ENCODE peak calls at places on chromosomes 16 and 17, in ten cellular contexts. One of them, this sample, is unnamed.

GRCh38 chr16:51326131-51326856 is 175.2 kb upstream of the SALL1 start:
- DNase-seq in prostate gland: no peak
- DNase-seq in HCT116: no peak
- DNase-seq in spleen: no peak
- DNase-seq in GM12878: no peak
- DNase-seq in HepG2: no peak
- DNase-seq in sigmoid colon: no peak
- DNase-seq in transverse colon: no peak
- DNase-seq in H1: no peak
- DNase-seq in SK-N-SH: no peak
- DNase-seq in this sample: no peak

GRCh38 chr17:57986841-57987581 is 1.0 kb downstream of the VEZF1 start:
- DNase-seq in prostate gland: peak; percentile 37
- DNase-seq in HCT116: no peak
- DNase-seq in spleen: peak; percentile 87
- DNase-seq in GM12878: no peak
- DNase-seq in HepG2: peak; percentile 89
- DNase-seq in sigmoid colon: peak; percentile 84
- DNase-seq in transverse colon: peak; percentile 46
- DNase-seq in H1: no peak
- DNase-seq in SK-N-SH: no peak
- DNase-seq in this sample: peak; percentile 88

GRCh38 chr16:49366669-49367068 is 6.9 kb upstream of the C16orf78 start:
- DNase-seq in prostate gland: no peak
- DNase-seq in HCT116: no peak
- DNase-seq in spleen: no peak
- DNase-seq in GM12878: peak; percentile 56
- DNase-seq in HepG2: no peak
- DNase-seq in sigmoid colon: no peak
- DNase-seq in transverse colon: no peak
- DNase-seq in H1: no peak
- DNase-seq in SK-N-SH: no peak
- DNase-seq in this sample: no peak

GRCh38 chr17:66965801-66966528 is 1.5 kb downstream of the CACNG4 start:
- DNase-seq in prostate gland: no peak
- DNase-seq in HCT116: no peak
- DNase-seq in spleen: no peak
- DNase-seq in GM12878: no peak
- DNase-seq in HepG2: no peak
- DNase-seq in sigmoid colon: no peak
- DNase-seq in transverse colon: no peak
- DNase-seq in H1: no peak
- DNase-seq in SK-N-SH: no peak
- DNase-seq in this sample: no peak

GRCh38 chr17:17743391-17744112 is 62.3 kb downstream of the RAI1 start:
- DNase-seq in prostate gland: no peak
- DNase-seq in HCT116: no peak
- DNase-seq in spleen: no peak
- DNase-seq in GM12878: no peak
- DNase-seq in HepG2: no peak
- DNase-seq in sigmoid colon: no peak
- DNase-seq in transverse colon: no peak
- DNase-seq in H1: no peak
- DNase-seq in SK-N-SH: peak; percentile 54
- DNase-seq in this sample: no peak

GRCh38 chr16:66003196-66003595 is 363.3 kb upstream of the CDH5 start:
- DNase-seq in prostate gland: no peak
- DNase-seq in HCT116: no peak
- DNase-seq in spleen: no peak
- DNase-seq in GM12878: no peak
- DNase-seq in HepG2: no peak
- DNase-seq in sigmoid colon: no peak
- DNase-seq in transverse colon: no peak
- DNase-seq in H1: no peak
- DNase-seq in SK-N-SH: no peak
- DNase-seq in this sample: no peak

GRCh38 chr16:26550111-26550610 is 516.6 kb upstream of the C16orf82 start:
- DNase-seq in prostate gland: no peak
- DNase-seq in HCT116: no peak
- DNase-seq in spleen: no peak
- DNase-seq in GM12878: no peak
- DNase-seq in HepG2: no peak
- DNase-seq in sigmoid colon: no peak
- DNase-seq in transverse colon: no peak
- DNase-seq in H1: no peak
- DNase-seq in SK-N-SH: no peak
- DNase-seq in this sample: no peak

GRCh38 chr16:73065617-73066313 is 17.8 kb upstream of the ZFHX3 start:
- DNase-seq in prostate gland: no peak
- DNase-seq in HCT116: no peak
- DNase-seq in spleen: no peak
- DNase-seq in GM12878: no peak
- DNase-seq in HepG2: no peak
- DNase-seq in sigmoid colon: peak; percentile 79
- DNase-seq in transverse colon: peak; percentile 39
- DNase-seq in H1: no peak
- DNase-seq in SK-N-SH: no peak
- DNase-seq in this sample: no peak

GRCh38 chr16:80084163-80084562 is 456.6 kb upstream of the DYNLRB2 start:
- DNase-seq in prostate gland: no peak
- DNase-seq in HCT116: no peak
- DNase-seq in spleen: no peak
- DNase-seq in GM12878: no peak
- DNase-seq in HepG2: no peak
- DNase-seq in sigmoid colon: no peak
- DNase-seq in transverse colon: no peak
- DNase-seq in H1: no peak
- DNase-seq in SK-N-SH: no peak
- DNase-seq in this sample: no peak

GRCh38 chr17:65278050-65278819 is 141.1 kb downstream of the RGS9 start:
- DNase-seq in prostate gland: peak; percentile 44
- DNase-seq in HCT116: peak; percentile 57
- DNase-seq in spleen: no peak
- DNase-seq in GM12878: no peak
- DNase-seq in HepG2: peak; percentile 70
- DNase-seq in sigmoid colon: no peak
- DNase-seq in transverse colon: peak; percentile 72
- DNase-seq in H1: no peak
- DNase-seq in SK-N-SH: peak; percentile 89
- DNase-seq in this sample: peak; percentile 58

GRCh38 chr17:3594976-3595375 is 14.2 kb downstream of the TRPV1 start:
- DNase-seq in prostate gland: no peak
- DNase-seq in HCT116: no peak
- DNase-seq in spleen: no peak
- DNase-seq in GM12878: no peak
- DNase-seq in HepG2: no peak
- DNase-seq in sigmoid colon: no peak
- DNase-seq in transverse colon: no peak
- DNase-seq in H1: no peak
- DNase-seq in SK-N-SH: no peak
- DNase-seq in this sample: no peak

GRCh38 chr16:85613609-85614337 is 651 bp downstream of the GSE1 start:
- DNase-seq in prostate gland: peak; percentile 42
- DNase-seq in HCT116: no peak
- DNase-seq in spleen: peak; percentile 87
- DNase-seq in GM12878: no peak
- DNase-seq in HepG2: peak; percentile 46
- DNase-seq in sigmoid colon: peak; percentile 86
- DNase-seq in transverse colon: peak; percentile 66
- DNase-seq in H1: no peak
- DNase-seq in SK-N-SH: peak; percentile 87
- DNase-seq in this sample: no peak

GRCh38 chr17:45253879-45254278 is 8.0 kb downstream of the SPATA32 start:
- DNase-seq in prostate gland: no peak
- DNase-seq in HCT116: no peak
- DNase-seq in spleen: no peak
- DNase-seq in GM12878: no peak
- DNase-seq in HepG2: no peak
- DNase-seq in sigmoid colon: no peak
- DNase-seq in transverse colon: no peak
- DNase-seq in H1: no peak
- DNase-seq in SK-N-SH: no peak
- DNase-seq in this sample: no peak

GRCh38 chr17:49519781-49520180 is 24.7 kb downstream of the NGFR start:
- DNase-seq in prostate gland: no peak
- DNase-seq in HCT116: no peak
- DNase-seq in spleen: no peak
- DNase-seq in GM12878: no peak
- DNase-seq in HepG2: no peak
- DNase-seq in sigmoid colon: no peak
- DNase-seq in transverse colon: no peak
- DNase-seq in H1: no peak
- DNase-seq in SK-N-SH: peak; percentile 88
- DNase-seq in this sample: no peak

GRCh38 chr17:45648642-45649041 is 135.5 kb upstream of the CRHR1 start:
- DNase-seq in prostate gland: no peak
- DNase-seq in HCT116: no peak
- DNase-seq in spleen: no peak
- DNase-seq in GM12878: no peak
- DNase-seq in HepG2: no peak
- DNase-seq in sigmoid colon: no peak
- DNase-seq in transverse colon: no peak
- DNase-seq in H1: no peak
- DNase-seq in SK-N-SH: peak; percentile 26
- DNase-seq in this sample: no peak

GRCh38 chr17:6701719-6702118 is 11.4 kb downstream of the SLC13A5 start:
- DNase-seq in prostate gland: no peak
- DNase-seq in HCT116: peak; percentile 33
- DNase-seq in spleen: no peak
- DNase-seq in GM12878: no peak
- DNase-seq in HepG2: peak; percentile 61
- DNase-seq in sigmoid colon: peak; percentile 43
- DNase-seq in transverse colon: no peak
- DNase-seq in H1: peak; percentile 21
- DNase-seq in SK-N-SH: peak; percentile 73
- DNase-seq in this sample: peak; percentile 10

GRCh38 chr17:19568016-19568350 is 34.3 kb downstream of the SLC47A1 start:
- DNase-seq in prostate gland: no peak
- DNase-seq in HCT116: no peak
- DNase-seq in spleen: no peak
- DNase-seq in GM12878: no peak
- DNase-seq in HepG2: no peak
- DNase-seq in sigmoid colon: no peak
- DNase-seq in transverse colon: no peak
- DNase-seq in H1: no peak
- DNase-seq in SK-N-SH: no peak
- DNase-seq in this sample: no peak

GRCh38 chr16:81491522-81492188 is 47.0 kb downstream of the CMIP start:
- DNase-seq in prostate gland: no peak
- DNase-seq in HCT116: no peak
- DNase-seq in spleen: no peak
- DNase-seq in GM12878: no peak
- DNase-seq in HepG2: no peak
- DNase-seq in sigmoid colon: no peak
- DNase-seq in transverse colon: no peak
- DNase-seq in H1: no peak
- DNase-seq in SK-N-SH: no peak
- DNase-seq in this sample: peak; percentile 53
- H3K4me1 ChIP-seq in prostate gland: peaks cover 8% of the 10 kb centered on the region
- H3K4me1 ChIP-seq in HCT116: peaks cover 78% of the 10 kb centered on the region
- H3K4me1 ChIP-seq in spleen: peaks cover 100% of the 10 kb centered on the region
- H3K4me1 ChIP-seq in GM12878: peaks cover 9% of the 10 kb centered on the region
- H3K4me1 ChIP-seq in HepG2: peaks cover 47% of the 10 kb centered on the region
- H3K4me1 ChIP-seq in sigmoid colon: peaks cover 14% of the 10 kb centered on the region
- H3K4me1 ChIP-seq in transverse colon: no peaks in the 10 kb centered on the region
- H3K4me1 ChIP-seq in H1: no peaks in the 10 kb centered on the region
- H3K4me1 ChIP-seq in SK-N-SH: peaks cover 9% of the 10 kb centered on the region
- H3K4me1 ChIP-seq in this sample: peaks cover 64% of the 10 kb centered on the region

GRCh38 chr16:1918312-1918889 is at the start of gene HS3ST6:
- DNase-seq in prostate gland: no peak
- DNase-seq in HCT116: no peak
- DNase-seq in spleen: no peak
- DNase-seq in GM12878: no peak
- DNase-seq in HepG2: no peak
- DNase-seq in sigmoid colon: no peak
- DNase-seq in transverse colon: no peak
- DNase-seq in H1: no peak
- DNase-seq in SK-N-SH: peak; percentile 88
- DNase-seq in this sample: no peak
- H3K4me3 ChIP-seq in prostate gland: no peak within 1 kb of the TSS
- H3K4me3 ChIP-seq in HCT116: no peak within 1 kb of the TSS
- H3K4me3 ChIP-seq in spleen: peak within 1 kb of the TSS; percentile 7
- H3K4me3 ChIP-seq in GM12878: no peak within 1 kb of the TSS
- H3K4me3 ChIP-seq in HepG2: no peak within 1 kb of the TSS
- H3K4me3 ChIP-seq in sigmoid colon: no peak within 1 kb of the TSS
- H3K4me3 ChIP-seq in transverse colon: no peak within 1 kb of the TSS
- H3K4me3 ChIP-seq in H1: peak within 1 kb of the TSS; percentile 34
- H3K4me3 ChIP-seq in SK-N-SH: peak within 1 kb of the TSS; percentile 29
- H3K4me3 ChIP-seq in this sample: no peak within 1 kb of the TSS

DNA sequence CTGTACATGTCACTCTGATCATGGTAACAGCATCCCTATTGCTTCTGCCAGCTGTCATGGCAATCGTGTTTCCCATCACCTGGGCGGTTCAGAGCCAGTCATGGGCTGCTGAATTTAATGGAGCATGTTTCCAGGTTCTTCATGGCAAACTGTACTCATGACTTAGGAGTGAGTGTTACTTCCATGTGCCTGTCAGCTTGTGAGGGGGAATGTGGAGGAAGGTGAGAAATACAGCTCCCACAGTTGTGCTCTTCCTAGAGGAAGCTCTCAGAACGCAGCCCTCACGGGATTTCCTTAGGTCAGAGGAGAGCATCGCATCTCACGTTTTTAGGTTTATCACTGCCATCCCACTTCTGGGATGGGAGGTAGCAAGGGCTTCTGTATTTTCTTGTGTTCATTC is 28.0 kb upstream of the ARHGAP23 start:
- DNase-seq in prostate gland: no peak
- DNase-seq in HCT116: no peak
- DNase-seq in spleen: no peak
- DNase-seq in GM12878: no peak
- DNase-seq in HepG2: no peak
- DNase-seq in sigmoid colon: no peak
- DNase-seq in transverse colon: no peak
- DNase-seq in H1: no peak
- DNase-seq in SK-N-SH: no peak
- DNase-seq in this sample: no peak
- TF ChIP-seq POLR2AphosphoS5 in prostate gland: no peak
- TF ChIP-seq POLR2AphosphoS5 in HCT116: no peak
- TF ChIP-seq POLR2AphosphoS5 in spleen: no peak
- TF ChIP-seq POLR2AphosphoS5 in GM12878: no peak
- TF ChIP-seq POLR2AphosphoS5 in HepG2: peak; percentile 19
- TF ChIP-seq POLR2AphosphoS5 in sigmoid colon: no peak
- TF ChIP-seq POLR2AphosphoS5 in transverse colon: no peak
- TF ChIP-seq POLR2AphosphoS5 in H1: no peak
- TF ChIP-seq POLR2AphosphoS5 in SK-N-SH: no peak
- TF ChIP-seq POLR2AphosphoS5 in this sample: no peak

DNA sequence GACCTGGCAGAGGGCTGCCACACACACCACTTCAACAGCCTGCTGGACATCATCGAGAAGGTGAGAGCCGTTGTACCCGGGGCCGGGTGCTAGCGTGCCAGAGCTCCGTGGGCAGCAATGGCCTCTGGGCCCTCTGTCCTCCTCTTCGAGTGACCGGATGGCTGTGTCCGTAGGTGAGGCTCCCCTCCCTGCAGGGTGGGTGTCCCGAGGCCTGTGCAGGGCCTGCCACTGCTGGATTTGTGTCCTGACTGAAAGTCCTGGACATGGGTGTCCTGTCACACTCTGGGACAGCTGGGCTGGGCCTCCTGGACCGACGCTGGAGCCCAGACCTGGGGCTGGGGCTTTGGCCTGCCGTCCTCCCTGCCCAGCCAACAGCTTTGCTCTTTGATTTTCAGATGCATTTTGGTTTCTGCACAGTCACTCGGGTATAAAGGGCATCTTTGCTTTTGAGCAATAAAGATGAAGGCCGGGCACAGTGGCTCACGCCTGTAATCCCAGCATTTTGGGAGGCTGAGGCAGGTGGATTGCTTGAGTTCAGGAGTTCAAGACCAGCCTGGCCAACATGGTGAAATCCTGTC is 16.7 kb downstream of the TSC2 start:
- DNase-seq in prostate gland: no peak
- DNase-seq in HCT116: no peak
- DNase-seq in spleen: no peak
- DNase-seq in GM12878: no peak
- DNase-seq in HepG2: no peak
- DNase-seq in sigmoid colon: no peak
- DNase-seq in transverse colon: no peak
- DNase-seq in H1: no peak
- DNase-seq in SK-N-SH: no peak
- DNase-seq in this sample: no peak
- H3K4me1 ChIP-seq in prostate gland: no peaks in the 10 kb centered on the region
- H3K4me1 ChIP-seq in HCT116: no peaks in the 10 kb centered on the region
- H3K4me1 ChIP-seq in spleen: no peaks in the 10 kb centered on the region
- H3K4me1 ChIP-seq in GM12878: no peaks in the 10 kb centered on the region
- H3K4me1 ChIP-seq in HepG2: no peaks in the 10 kb centered on the region
- H3K4me1 ChIP-seq in sigmoid colon: no peaks in the 10 kb centered on the region
- H3K4me1 ChIP-seq in transverse colon: no peaks in the 10 kb centered on the region
- H3K4me1 ChIP-seq in H1: no peaks in the 10 kb centered on the region
- H3K4me1 ChIP-seq in SK-N-SH: no peaks in the 10 kb centered on the region
- H3K4me1 ChIP-seq in this sample: no peaks in the 10 kb centered on the region